ENCODE peak calls at places on chromosome 14, in ten cellular contexts. T is PC-9; P is GM04504; I is EL; U is activated T-helper 1 cell treated with anti-CD3 and anti-CD28 coated beads, Interleukin-2, amount 50 U/mL, for 16 hours; Q is Calu3; Z is progenitor cell of endocrine pancreas; F is choroid plexus epithelial cell; B is SK-MEL-5; D is HuH-7.5. Y is an unnamed sample.

GRCh38 chr14:87059060-87059827 is 933.7 kb downstream of the GALC start:
- DNase-seq in F (peak), U (no peak), B (no peak), D (no peak), P (no peak), I (no peak), T (no peak), Q (no peak), Z (no peak), Y (peak)

GRCh38 chr14:89012272-89013097 is 188.0 kb downstream of the TTC8 start:
- DNase-seq in D (no peak), F (no peak), T (no peak), B (no peak), Q (no peak), Z (no peak), U (no peak), I (no peak), P (no peak), Y (no peak)

GRCh38 chr14:106737025-106737424 is 1210.6 kb downstream of the TMEM121 start:
- DNase-seq in D (no peak), B (no peak), T (no peak), U (no peak), F (no peak), Z (no peak), Q (no peak), I (no peak), P (no peak), Y (no peak)

GRCh38 chr14:91231446-91231845 is 13.1 kb downstream of the GPR68 start:
- DNase-seq in F (no peak), I (no peak), U (no peak), B (no peak), T (no peak), Q (no peak), Z (no peak), P (no peak), D (no peak), Y (no peak)

GRCh38 chr14:77140937-77141591 is 527 bp downstream of the ZDHHC22 start:
- DNase-seq in I (peak), T (peak), U (no peak), P (no peak), F (peak), D (peak), Q (peak), B (no peak), Z (peak), Y (peak)

GRCh38 chr14:93712079-93712837 is 76.0 kb downstream of the PRIMA1 start:
- DNase-seq in B (no peak), U (no peak), Z (no peak), D (no peak), F (no peak), P (no peak), Q (no peak), I (no peak), T (no peak), Y (no peak)

GRCh38 chr14:92613008-92613658 is 99.6 kb downstream of the RIN3 start:
- DNase-seq in I (peak), P (no peak), D (peak), Z (no peak), Q (peak), F (peak), U (peak), T (no peak), B (peak), Y (peak)

GRCh38 chr14:32702571-32702970 is 236.1 kb upstream of the NPAS3 start:
- DNase-seq in U (no peak), I (no peak), Z (no peak), P (no peak), T (no peak), B (peak), D (no peak), Q (no peak), F (no peak), Y (peak)

GRCh38 chr14:104048758-104049496 is 36.6 kb upstream of the ASPG start:
- DNase-seq in Z (no peak), B (no peak), T (no peak), U (no peak), F (peak), P (no peak), Q (no peak), I (no peak), D (no peak), Y (no peak)

GRCh38 chr14:105855893-105856675 is 329.7 kb downstream of the TMEM121 start:
- DNase-seq in B (no peak), Z (no peak), T (no peak), I (no peak), Q (no peak), U (no peak), P (no peak), D (no peak), F (no peak), Y (no peak)

GRCh38 chr14:97417331-97417730 is 620.1 kb downstream of the VRK1 start:
- DNase-seq in P (no peak), Q (no peak), D (no peak), B (no peak), F (no peak), I (no peak), Z (no peak), U (no peak), T (no peak), Y (no peak)

GRCh38 chr14:41718477-41719166 is 111.9 kb downstream of the LRFN5 start:
- DNase-seq in B (no peak), I (no peak), F (peak), P (no peak), U (no peak), Q (no peak), Z (no peak), T (no peak), D (no peak), Y (no peak)

GRCh38 chr14:104656014-104656714 is 33.3 kb upstream of the INF2 start:
- DNase-seq in U (no peak), I (peak), F (no peak), B (no peak), Q (no peak), Z (no peak), P (no peak), T (no peak), D (no peak), Y (no peak)

GRCh38 chr14:94382099-94382498 is 6.3 kb downstream of the SERPINA1 start:
- DNase-seq in U (no peak), P (no peak), Z (no peak), D (no peak), F (no peak), T (no peak), Q (no peak), B (no peak), I (no peak), Y (no peak)

GRCh38 chr14:82779301-82779700 is 1245.6 kb upstream of the SEL1L start:
- DNase-seq in U (no peak), D (no peak), Z (no peak), B (no peak), P (no peak), T (no peak), I (no peak), F (no peak), Q (no peak), Y (no peak)

GRCh38 chr14:88518592-88519512 is 36.0 kb downstream of the PTPN21 start:
- DNase-seq in I (peak), T (no peak), U (no peak), B (no peak), P (peak), Z (no peak), Q (peak), F (peak), D (no peak), Y (peak)

GRCh38 chr14:66677780-66678179 is 169.8 kb downstream of the GPHN start:
- DNase-seq in U (no peak), D (no peak), B (no peak), Q (no peak), Z (no peak), I (no peak), T (no peak), P (no peak), F (no peak), Y (no peak)

GRCh38 chr14:81474156-81474492 is 59.5 kb downstream of the SEL1L start:
- DNase-seq in P (no peak), U (no peak), F (no peak), Q (no peak), I (no peak), D (no peak), B (no peak), T (no peak), Z (no peak), Y (no peak)

GRCh38 chr14:54650331-54651017 is 83.5 kb downstream of the SAMD4A start:
- DNase-seq in Q (no peak), Z (no peak), B (peak), I (peak), T (no peak), P (peak), F (peak), U (no peak), D (no peak), Y (peak)

GRCh38 chr14:99507860-99508640 is 26.8 kb downstream of the CCNK start:
- DNase-seq in U (no peak), T (no peak), D (no peak), F (no peak), P (no peak), Z (no peak), B (no peak), Q (no peak), I (no peak), Y (no peak)